ENCODE peak calls at places on chromosome 1, in five cellular contexts. One of them, this sample, is unnamed.

GRCh38 chr1:171841931-171842723 is 829 bp downstream of the DNM3 start:
- DNase-seq in choroid plexus epithelial cell: no peak
- DNase-seq in type B pancreatic cell: peak
- DNase-seq in T-helper 2 cell: no peak
- DNase-seq in Calu3: peak
- DNase-seq in this sample: no peak

GRCh38 chr1:57229076-57229475 is 194.8 kb downstream of the DAB1 start:
- DNase-seq in choroid plexus epithelial cell: no peak
- DNase-seq in Calu3: no peak
- DNase-seq in T-helper 2 cell: no peak
- DNase-seq in type B pancreatic cell: no peak
- DNase-seq in this sample: no peak

GRCh38 chr1:235074335-235075120 is 54.1 kb downstream of the TOMM20 start:
- DNase-seq in type B pancreatic cell: no peak
- DNase-seq in choroid plexus epithelial cell: peak
- DNase-seq in Calu3: peak
- DNase-seq in T-helper 2 cell: peak
- DNase-seq in this sample: peak

GRCh38 chr1:201795066-201795465 is 33.9 kb upstream of the IPO9 start:
- DNase-seq in T-helper 2 cell: no peak
- DNase-seq in choroid plexus epithelial cell: peak
- DNase-seq in type B pancreatic cell: no peak
- DNase-seq in Calu3: no peak
- DNase-seq in this sample: peak

GRCh38 chr1:160811147-160811546 is 15.2 kb downstream of the LY9 start:
- DNase-seq in choroid plexus epithelial cell: no peak
- DNase-seq in type B pancreatic cell: no peak
- DNase-seq in Calu3: no peak
- DNase-seq in T-helper 2 cell: no peak
- DNase-seq in this sample: peak

GRCh38 chr1:244335456-244335855 is 116.3 kb downstream of the ADSS2 start:
- DNase-seq in choroid plexus epithelial cell: no peak
- DNase-seq in Calu3: no peak
- DNase-seq in type B pancreatic cell: no peak
- DNase-seq in T-helper 2 cell: no peak
- DNase-seq in this sample: no peak

GRCh38 chr1:239555350-239555749 is 169.0 kb downstream of the CHRM3 start:
- DNase-seq in Calu3: no peak
- DNase-seq in type B pancreatic cell: no peak
- DNase-seq in choroid plexus epithelial cell: no peak
- DNase-seq in T-helper 2 cell: no peak
- DNase-seq in this sample: no peak

GRCh38 chr1:42085596-42085995 is 67.6 kb upstream of the GUCA2B start:
- DNase-seq in Calu3: no peak
- DNase-seq in T-helper 2 cell: no peak
- DNase-seq in type B pancreatic cell: no peak
- DNase-seq in choroid plexus epithelial cell: peak
- DNase-seq in this sample: no peak

GRCh38 chr1:55836086-55836485 is 620.9 kb upstream of the USP24 start:
- DNase-seq in T-helper 2 cell: no peak
- DNase-seq in Calu3: no peak
- DNase-seq in choroid plexus epithelial cell: no peak
- DNase-seq in type B pancreatic cell: no peak
- DNase-seq in this sample: no peak

GRCh38 chr1:59520194-59520593 is 223.3 kb downstream of the FGGY start:
- DNase-seq in Calu3: no peak
- DNase-seq in type B pancreatic cell: no peak
- DNase-seq in T-helper 2 cell: no peak
- DNase-seq in choroid plexus epithelial cell: peak
- DNase-seq in this sample: no peak

GRCh38 chr1:239922778-239923522 is 168.7 kb upstream of the FMN2 start:
- DNase-seq in Calu3: no peak
- DNase-seq in type B pancreatic cell: no peak
- DNase-seq in choroid plexus epithelial cell: no peak
- DNase-seq in T-helper 2 cell: no peak
- DNase-seq in this sample: no peak

This sample was measured in Caco-2.